ENCODE peak calls at places on chromosomes 11 and 22, in six cellular contexts. One of them, this sample, is unnamed.

GRCh38 chr11:110918351-110918750 is 206.1 kb upstream of the ARHGAP20 start:
- DNase-seq in mesendoderm: peak
- DNase-seq in H9: no peak
- DNase-seq in mesenchymal stem cell: no peak
- DNase-seq in H1: no peak
- DNase-seq in IMR-90: no peak
- DNase-seq in this sample: no peak

GRCh38 chr11:27717801-27718229 is 17.6 kb upstream of the BDNF start:
- DNase-seq in mesendoderm: peak
- DNase-seq in H1: no peak
- DNase-seq in IMR-90: no peak
- DNase-seq in H9: no peak
- DNase-seq in mesenchymal stem cell: peak
- DNase-seq in this sample: no peak

GRCh38 chr11:95556342-95557151 is 233.0 kb downstream of the FAM76B start:
- DNase-seq in mesendoderm: peak
- DNase-seq in mesenchymal stem cell: peak
- DNase-seq in H1: no peak
- DNase-seq in IMR-90: peak
- DNase-seq in H9: no peak
- DNase-seq in this sample: peak

GRCh38 chr22:35601743-35602633 is 15.1 kb downstream of the MB start:
- DNase-seq in H1: no peak
- DNase-seq in mesendoderm: no peak
- DNase-seq in IMR-90: peak
- DNase-seq in mesenchymal stem cell: peak
- DNase-seq in H9: no peak
- DNase-seq in this sample: no peak

GRCh38 chr11:9280655-9281301 is 15.6 kb upstream of the DENND5A start:
- DNase-seq in H1: peak
- DNase-seq in mesenchymal stem cell: peak
- DNase-seq in H9: no peak
- DNase-seq in mesendoderm: no peak
- DNase-seq in IMR-90: peak
- DNase-seq in this sample: no peak

GRCh38 chr22:48824673-48825651 is 1002.7 kb downstream of the BRD1 start:
- DNase-seq in IMR-90: no peak
- DNase-seq in H1: no peak
- DNase-seq in mesenchymal stem cell: no peak
- DNase-seq in mesendoderm: no peak
- DNase-seq in H9: no peak
- DNase-seq in this sample: no peak

GRCh38 chr11:14409891-14410290 is 50.9 kb upstream of the RRAS2 start:
- DNase-seq in mesenchymal stem cell: no peak
- DNase-seq in mesendoderm: no peak
- DNase-seq in IMR-90: no peak
- DNase-seq in H1: no peak
- DNase-seq in H9: no peak
- DNase-seq in this sample: no peak

GRCh38 chr11:70601861-70602575 is 203.7 kb downstream of the CTTN start:
- DNase-seq in mesendoderm: no peak
- DNase-seq in IMR-90: no peak
- DNase-seq in H1: no peak
- DNase-seq in H9: no peak
- DNase-seq in mesenchymal stem cell: no peak
- DNase-seq in this sample: no peak

GRCh38 chr11:41307371-41308080 is 151.9 kb downstream of the LRRC4C start:
- DNase-seq in mesenchymal stem cell: no peak
- DNase-seq in mesendoderm: no peak
- DNase-seq in H9: no peak
- DNase-seq in IMR-90: no peak
- DNase-seq in H1: no peak
- DNase-seq in this sample: peak

GRCh38 chr11:38710262-38710661 is 2112.2 kb upstream of the RAG2 start:
- DNase-seq in mesendoderm: no peak
- DNase-seq in IMR-90: no peak
- DNase-seq in H1: no peak
- DNase-seq in H9: no peak
- DNase-seq in mesenchymal stem cell: no peak
- DNase-seq in this sample: no peak

GRCh38 chr11:2314525-2315394 is 12.9 kb downstream of the TSPAN32 start:
- DNase-seq in IMR-90: peak
- DNase-seq in H1: no peak
- DNase-seq in mesendoderm: no peak
- DNase-seq in H9: no peak
- DNase-seq in mesenchymal stem cell: peak
- DNase-seq in this sample: no peak

GRCh38 chr11:61762798-61763197 is 10.4 kb downstream of the MYRF start:
- DNase-seq in mesenchymal stem cell: no peak
- DNase-seq in H9: no peak
- DNase-seq in IMR-90: no peak
- DNase-seq in mesendoderm: no peak
- DNase-seq in H1: no peak
- DNase-seq in this sample: no peak

GRCh38 chr11:124745835-124746620 is 6.0 kb downstream of the VSIG2 start:
- DNase-seq in H9: peak
- DNase-seq in IMR-90: no peak
- DNase-seq in mesendoderm: no peak
- DNase-seq in mesenchymal stem cell: no peak
- DNase-seq in H1: peak
- DNase-seq in this sample: no peak

GRCh38 chr11:65304110-65304509 is 10.6 kb upstream of the CDC42EP2 start:
- DNase-seq in IMR-90: no peak
- DNase-seq in mesendoderm: no peak
- DNase-seq in H9: no peak
- DNase-seq in H1: no peak
- DNase-seq in mesenchymal stem cell: no peak
- DNase-seq in this sample: no peak

GRCh38 chr11:68890490-68891231 is 13.0 kb downstream of the MRPL21 start:
- DNase-seq in H1: no peak
- DNase-seq in H9: no peak
- DNase-seq in mesenchymal stem cell: no peak
- DNase-seq in IMR-90: peak
- DNase-seq in mesendoderm: no peak
- DNase-seq in this sample: no peak

GRCh38 chr11:84800755-84801346 is 826.3 kb downstream of the DLG2 start:
- DNase-seq in H9: no peak
- DNase-seq in mesenchymal stem cell: peak
- DNase-seq in H1: no peak
- DNase-seq in mesendoderm: peak
- DNase-seq in IMR-90: peak
- DNase-seq in this sample: peak

DNA sequence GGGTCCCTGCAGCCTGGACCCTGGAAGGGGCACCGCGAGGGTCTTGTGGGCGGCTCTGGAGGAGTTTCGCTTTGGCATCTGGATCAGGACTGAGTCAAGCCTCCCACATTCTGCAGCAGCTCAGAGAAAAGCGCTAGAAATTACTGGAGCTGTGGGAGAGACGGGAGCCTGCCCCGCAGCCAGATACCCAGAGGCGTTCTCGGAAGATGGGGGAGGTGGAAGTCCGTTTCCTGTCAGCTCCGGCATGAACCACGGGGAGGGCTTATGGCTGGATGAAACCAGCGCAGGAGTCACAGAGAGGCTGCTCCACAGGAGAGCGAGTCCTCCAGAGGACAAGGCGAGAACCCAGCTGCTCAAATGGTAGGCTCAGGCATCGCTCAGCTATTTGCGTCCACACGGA is 379.3 kb downstream of the OPCML start:
- DNase-seq in H9: no peak
- DNase-seq in H1: no peak
- DNase-seq in mesendoderm: peak
- DNase-seq in IMR-90: no peak
- DNase-seq in mesenchymal stem cell: no peak
- DNase-seq in this sample: no peak
- H3K4me2 ChIP-seq in H9: no peak
- H3K4me2 ChIP-seq in H1: no peak
- H3K4me2 ChIP-seq in mesendoderm: no peak
- H3K4me2 ChIP-seq in IMR-90: no peak
- H3K4me2 ChIP-seq in mesenchymal stem cell: no peak
- H3K4me2 ChIP-seq in this sample: no peak

GRCh38 chr11:7578276-7578955 is 64.6 kb downstream of the PPFIBP2 start:
- DNase-seq in mesenchymal stem cell: no peak
- DNase-seq in H9: no peak
- DNase-seq in H1: no peak
- DNase-seq in IMR-90: no peak
- DNase-seq in mesendoderm: no peak
- DNase-seq in this sample: no peak
- H3K18ac ChIP-seq in mesenchymal stem cell: peak
- H3K18ac ChIP-seq in H9: no peak
- H3K18ac ChIP-seq in H1: no peak
- H3K18ac ChIP-seq in IMR-90: no peak
- H3K18ac ChIP-seq in mesendoderm: peak
- H3K18ac ChIP-seq in this sample: no peak

GRCh38 chr11:90178751-90179150 is 44.1 kb downstream of the CHORDC1 start:
- DNase-seq in mesenchymal stem cell: no peak
- DNase-seq in H9: no peak
- DNase-seq in IMR-90: no peak
- DNase-seq in mesendoderm: no peak
- DNase-seq in H1: no peak
- DNase-seq in this sample: no peak
- H2BK15ac ChIP-seq in mesenchymal stem cell: no peak
- H2BK15ac ChIP-seq in H9: no peak
- H2BK15ac ChIP-seq in IMR-90: no peak
- H2BK15ac ChIP-seq in mesendoderm: no peak
- H2BK15ac ChIP-seq in H1: no peak
- H2BK15ac ChIP-seq in this sample: no peak

GRCh38 chr22:37559521-37559900 is 769 bp upstream of the CDC42EP1 start:
- DNase-seq in H9: peak
- DNase-seq in H1: no peak
- DNase-seq in mesendoderm: peak
- DNase-seq in mesenchymal stem cell: no peak
- DNase-seq in IMR-90: no peak
- DNase-seq in this sample: no peak

GRCh38 chr22:37562049-37562784 is 1.9 kb downstream of the CDC42EP1 start:
- DNase-seq in H9: no peak
- DNase-seq in IMR-90: no peak
- DNase-seq in mesendoderm: no peak
- DNase-seq in H1: no peak
- DNase-seq in mesenchymal stem cell: no peak
- DNase-seq in this sample: no peak

GRCh38 chr22:37560682-37561208 is 465 bp downstream of the CDC42EP1 start:
- DNase-seq in IMR-90: peak
- DNase-seq in H1: no peak
- DNase-seq in mesendoderm: peak
- DNase-seq in H9: peak
- DNase-seq in mesenchymal stem cell: peak
- DNase-seq in this sample: no peak

GRCh38 chr22:37559901-37560681 is at the start of gene CDC42EP1:
- DNase-seq in mesendoderm: peak
- DNase-seq in IMR-90: peak
- DNase-seq in H1: peak
- DNase-seq in H9: peak
- DNase-seq in mesenchymal stem cell: peak
- DNase-seq in this sample: no peak

DNA sequence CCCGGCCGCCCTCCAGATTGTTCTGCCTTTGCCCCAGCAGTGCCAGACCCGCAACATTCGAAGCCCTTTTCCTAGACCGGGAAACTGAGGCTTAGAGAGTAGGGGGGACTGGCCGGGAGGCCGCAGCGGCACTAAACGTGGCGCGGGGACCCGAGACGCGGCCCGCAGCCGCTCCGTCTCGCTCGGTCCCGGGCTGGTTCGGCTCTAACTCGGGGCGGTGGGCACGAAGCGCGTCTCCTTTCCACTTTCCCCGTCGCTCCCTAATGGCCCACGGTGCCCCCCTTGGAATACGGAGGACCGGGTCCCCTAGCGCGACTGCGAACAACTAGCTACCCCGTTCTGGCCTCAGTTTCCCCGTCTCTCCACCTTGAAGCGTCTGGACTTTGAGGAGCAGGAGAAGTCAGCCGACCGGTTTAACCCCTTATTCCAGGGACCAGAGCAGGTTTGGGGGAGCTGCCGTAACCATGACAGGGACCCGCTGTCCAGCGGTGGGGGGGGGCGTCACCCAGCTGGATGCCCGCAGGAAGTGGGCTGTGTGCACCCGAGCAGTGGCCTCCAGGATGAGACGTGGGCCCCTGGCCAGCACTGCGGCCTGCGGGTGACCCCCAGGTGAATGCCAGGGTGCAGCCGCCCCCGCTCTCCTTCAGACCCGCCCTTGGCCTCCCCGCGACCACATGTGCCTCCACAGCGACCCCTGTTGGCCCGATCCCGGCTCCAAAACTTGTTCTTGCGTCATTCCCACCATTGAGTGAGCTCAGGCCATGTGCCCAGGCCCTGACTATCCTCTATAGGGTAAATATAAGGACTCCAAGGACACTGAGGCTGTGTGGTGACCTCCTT is 1.1 kb downstream of the CDC42EP1 start:
- DNase-seq in mesendoderm: peak
- DNase-seq in H1: peak
- DNase-seq in mesenchymal stem cell: peak
- DNase-seq in IMR-90: peak
- DNase-seq in H9: peak
- DNase-seq in this sample: peak
- H3K4me2 ChIP-seq in mesendoderm: peak
- H3K4me2 ChIP-seq in H1: peak
- H3K4me2 ChIP-seq in mesenchymal stem cell: peak
- H3K4me2 ChIP-seq in IMR-90: peak
- H3K4me2 ChIP-seq in H9: peak
- H3K4me2 ChIP-seq in this sample: peak

GRCh38 chr22:43923191-43923590 is 414 bp upstream of the PNPLA3 start:
- DNase-seq in H9: no peak
- DNase-seq in IMR-90: no peak
- DNase-seq in mesenchymal stem cell: peak
- DNase-seq in mesendoderm: no peak
- DNase-seq in H1: peak
- DNase-seq in this sample: no peak
- H3K18ac ChIP-seq in H9: peak
- H3K18ac ChIP-seq in IMR-90: peak
- H3K18ac ChIP-seq in mesenchymal stem cell: peak
- H3K18ac ChIP-seq in mesendoderm: no peak
- H3K18ac ChIP-seq in H1: peak
- H3K18ac ChIP-seq in this sample: peak

DNA sequence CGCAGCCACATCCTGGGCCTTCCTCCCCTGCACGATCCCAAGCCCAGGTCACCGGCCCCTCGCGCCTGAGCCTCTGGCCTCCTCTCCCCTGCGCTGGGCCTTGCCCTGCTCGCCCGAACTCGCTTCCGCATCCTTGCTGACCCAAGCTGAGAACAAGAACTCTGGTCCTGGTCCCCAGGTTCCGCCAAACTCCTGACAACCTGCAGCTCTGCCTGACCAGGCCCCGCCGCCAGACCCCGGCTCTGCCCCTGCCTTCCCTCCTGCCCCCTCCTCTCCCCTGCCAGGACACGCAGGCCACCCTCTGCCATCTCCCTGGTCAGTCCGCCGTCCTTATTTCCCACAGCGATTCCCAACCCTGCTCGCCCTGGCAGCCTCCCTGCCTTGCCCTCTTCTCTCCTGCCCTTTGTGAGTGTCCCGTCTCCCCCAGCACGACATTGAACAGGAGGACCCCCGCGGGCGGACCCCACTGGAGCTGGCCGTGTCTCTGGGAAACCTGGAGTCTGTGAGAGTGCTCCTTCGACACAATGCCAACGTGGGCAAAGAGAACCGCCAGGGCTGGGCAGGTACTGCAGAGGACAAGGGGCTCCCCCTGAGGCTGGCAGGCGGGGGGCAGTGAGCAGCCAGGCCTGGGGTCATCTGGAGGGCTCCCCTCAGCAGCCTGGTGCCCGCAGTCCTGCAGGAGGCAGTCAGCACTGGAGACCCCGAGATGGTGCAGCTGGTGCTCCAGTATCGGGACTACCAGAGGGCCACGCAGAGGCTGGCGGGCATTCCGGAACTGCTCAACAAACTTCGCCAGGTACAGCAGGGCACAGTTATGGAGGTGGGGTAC is 762 bp downstream of the ANKRD13D start:
- DNase-seq in H9: no peak
- DNase-seq in H1: peak
- DNase-seq in mesendoderm: peak
- DNase-seq in IMR-90: no peak
- DNase-seq in mesenchymal stem cell: no peak
- DNase-seq in this sample: no peak
- H2BK15ac ChIP-seq in H9: no peak
- H2BK15ac ChIP-seq in H1: peak
- H2BK15ac ChIP-seq in mesendoderm: no peak
- H2BK15ac ChIP-seq in IMR-90: no peak
- H2BK15ac ChIP-seq in mesenchymal stem cell: peak
- H2BK15ac ChIP-seq in this sample: peak

This sample was measured in neuronal stem cell.